ENCODE peak calls at places on chromosome 9, in four cellular contexts. I is GM12878, G is HepG2, D is K562. H is an unnamed sample.
A peak's percentile ranks its signal among the peaks of the same experiment; 100 is the strongest.

GRCh38 chr9:130058154-130058553 is 4.4 kb downstream of the GPR107 start:
- DNase-seq in G (no peak), I (no peak), D (peak; percentile 21), H (peak; percentile 48)

GRCh38 chr9:6428940-6429889 is 16.2 kb downstream of the UHRF2 start:
- DNase-seq in I (peak; percentile 49), G (no peak), D (no peak), H (no peak)

GRCh38 chr9:37596504-37596903 is 4.1 kb upstream of the TOMM5 start:
- DNase-seq in I (no peak), G (no peak), D (no peak), H (no peak)

GRCh38 chr9:37706290-37706689 is 47.3 kb upstream of the TRMT10B start:
- DNase-seq in G (no peak), D (no peak), I (no peak), H (no peak)

GRCh38 chr9:37574241-37574721 is 1.9 kb downstream of the FBXO10 start:
- DNase-seq in D (no peak), I (no peak), G (no peak), H (peak; percentile 25)

GRCh38 chr9:38432922-38433510 is 8.8 kb upstream of the IGFBPL1 start:
- DNase-seq in I (no peak), D (peak; percentile 44), G (peak; percentile 43), H (peak; percentile 47)

GRCh38 chr9:94056442-94056974 is 27.8 kb upstream of the PTPDC1 start:
- DNase-seq in G (no peak), D (no peak), I (no peak), H (no peak)

GRCh38 chr9:7042124-7042523 is 284.4 kb downstream of the KDM4C start:
- DNase-seq in I (no peak), G (no peak), D (no peak), H (no peak)

GRCh38 chr9:131650254-131650653 is 89.6 kb downstream of the RAPGEF1 start:
- DNase-seq in G (no peak), D (no peak), I (no peak), H (no peak)

GRCh38 chr9:116544896-116545295 is 142.2 kb upstream of the TRIM32 start:
- DNase-seq in G (no peak), D (no peak), I (no peak), H (no peak)

GRCh38 chr9:123509646-123510045 is 153.6 kb downstream of the CRB2 start:
- DNase-seq in I (no peak), D (no peak), G (no peak), H (no peak)

GRCh38 chr9:37464426-37465248 is 613 bp downstream of the ZBTB5 start:
- DNase-seq in G (no peak), D (peak; percentile 67), I (peak; percentile 30), H (no peak)

GRCh38 chr9:131500939-131501541 is 1.7 kb upstream of the POMT1 start:
- DNase-seq in D (peak; percentile 15), G (no peak), I (no peak), H (no peak)

GRCh38 chr9:112844771-112845542 is 45.7 kb downstream of the SLC46A2 start:
- DNase-seq in G (peak; percentile 52), D (peak; percentile 86), I (peak; percentile 24), H (peak; percentile 80)

GRCh38 chr9:68416891-68417570 is 60.6 kb downstream of the PGM5 start:
- DNase-seq in I (no peak), G (no peak), D (peak; percentile 32), H (no peak)

GRCh38 chr9:69016366-69017096 is 2.6 kb upstream of the PRKACG start:
- DNase-seq in D (no peak), I (no peak), G (no peak), H (no peak)

GRCh38 chr9:126386088-126386487 is 59.5 kb downstream of the MVB12B start:
- DNase-seq in D (no peak), G (peak; percentile 37), I (no peak), H (no peak)

GRCh38 chr9:131997779-131998178 is 81.9 kb downstream of the MED27 start:
- DNase-seq in D (no peak), I (no peak), G (no peak), H (peak; percentile 24)

GRCh38 chr9:362936-363335 is 148.3 kb downstream of the DOCK8 start:
- DNase-seq in G (no peak), D (no peak), I (no peak), H (no peak)

GRCh38 chr9:75083188-75083976 is 4.6 kb downstream of the NMRK1 start:
- DNase-seq in D (peak; percentile 39), G (peak; percentile 74), I (no peak), H (no peak)

GRCh38 chr9:71767421-71768321 is 642 bp downstream of the CEMIP2 start:
- DNase-seq in G (no peak), I (no peak), D (peak; percentile 16), H (no peak)

GRCh38 chr9:27094640-27095039 is 14.4 kb upstream of the TEK start:
- DNase-seq in D (no peak), G (no peak), I (no peak), H (no peak)

GRCh38 chr9:135053133-135053532 is 34.3 kb upstream of the OLFM1 start:
- DNase-seq in G (no peak), I (no peak), D (no peak), H (no peak)

GRCh38 chr9:32992596-32993238 is 8.7 kb downstream of the APTX start:
- DNase-seq in I (no peak), D (peak; percentile 12), G (no peak), H (no peak)

GRCh38 chr9:107397076-107398049 is 92.2 kb downstream of the KLF4 start:
- DNase-seq in G (no peak), I (no peak), D (no peak), H (no peak)

GRCh38 chr9:132244582-132245455 is 83.0 kb downstream of the NTNG2 start:
- DNase-seq in D (no peak), I (no peak), G (no peak), H (no peak)

GRCh38 chr9:90044710-90045151 is 439.9 kb downstream of the GADD45G start:
- DNase-seq in I (no peak), G (peak; percentile 5), D (no peak), H (no peak)

GRCh38 chr9:88697764-88698436 is 162.9 kb downstream of the NXNL2 start:
- DNase-seq in D (no peak), G (no peak), I (no peak), H (no peak)

GRCh38 chr9:131270171-131271015 is 5.9 kb downstream of the FAM78A start:
- DNase-seq in G (no peak), D (peak; percentile 92), I (no peak), H (no peak)

GRCh38 chr9:35659340-35659739 is 1.2 kb downstream of the CCDC107 start:
- DNase-seq in G (no peak), I (no peak), D (no peak), H (no peak)

DNA sequence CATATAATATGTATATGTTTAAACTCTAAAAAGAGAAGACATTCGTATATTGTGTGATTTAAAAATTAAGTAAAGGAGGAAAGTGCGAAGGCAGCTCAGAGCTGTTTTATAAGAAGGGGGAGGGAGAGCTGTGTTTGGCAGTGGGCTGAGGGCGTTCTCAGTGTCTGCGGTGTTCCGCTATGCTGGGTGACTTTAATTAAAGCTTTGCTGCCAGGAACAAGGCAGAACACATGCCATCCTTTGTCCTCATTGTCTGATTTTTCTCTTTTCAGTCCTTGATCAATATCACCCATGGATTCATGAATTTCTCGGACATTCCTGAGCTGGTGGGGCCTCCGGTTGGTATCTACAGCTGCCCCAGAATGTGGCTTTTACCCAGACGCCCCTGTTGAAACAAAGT is 66.5 kb upstream of the TGFBR1 start:
- DNase-seq in I (no peak), G (no peak), D (no peak), H (no peak)
- TF ChIP-seq NFIC in I (no peak), G (no peak), D (no peak), H (no peak)

GRCh38 chr9:15641301-15641700 is 88.5 kb downstream of the CCDC171 start:
- DNase-seq in D (no peak), G (no peak), I (no peak), H (no peak)
- TF ChIP-seq USF2 in D (no peak), G (no peak), I (no peak), H (no peak)

DNA sequence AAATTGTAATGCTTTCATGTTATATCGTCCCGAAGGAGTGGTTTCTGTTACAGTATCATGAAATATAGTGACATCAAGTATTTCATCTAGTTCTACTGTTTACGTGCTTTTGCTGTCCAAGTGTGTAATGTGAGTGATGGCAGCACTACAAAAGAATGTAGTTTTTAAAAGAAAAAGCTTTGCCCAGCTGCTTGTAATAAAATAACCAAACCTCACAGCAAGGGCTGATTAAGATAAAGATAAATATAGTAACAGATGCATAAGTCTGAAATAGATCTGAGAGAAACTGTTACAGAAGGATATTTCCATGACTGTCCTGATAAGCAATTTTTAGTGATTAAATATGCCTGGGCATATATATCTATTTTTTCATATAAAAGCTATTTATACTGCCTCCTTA is 106.4 kb downstream of the AUH start:
- DNase-seq in D (no peak), I (no peak), G (no peak), H (no peak)
- TF ChIP-seq MXI1 in D (no peak), I (no peak), G (no peak), H (no peak)

DNA sequence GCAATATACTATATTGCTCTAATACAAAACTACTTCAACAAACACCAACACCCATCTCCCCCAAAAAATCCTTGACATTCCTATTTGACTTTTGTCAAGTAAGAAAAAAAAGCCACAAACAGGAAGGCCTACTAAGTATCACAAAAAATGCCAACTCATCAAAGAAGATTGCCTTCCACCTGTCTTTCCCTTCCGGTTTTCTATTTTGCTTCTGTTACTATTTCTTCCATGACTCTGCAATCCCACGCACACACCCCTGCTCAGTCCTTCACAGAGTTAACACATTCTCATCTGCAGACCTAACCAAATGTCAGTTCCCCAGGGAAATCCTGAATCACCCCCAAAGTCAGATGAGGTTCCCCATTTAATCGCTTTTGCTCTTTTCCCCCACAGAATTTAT is 15.2 kb downstream of the LPAR1 start:
- DNase-seq in I (no peak), D (no peak), G (no peak), H (no peak)
- TF ChIP-seq NFIC in I (no peak), D (no peak), G (no peak), H (no peak)

GRCh38 chr9:97990259-97990658 is 7.1 kb downstream of the ANP32B start:
- DNase-seq in G (no peak), D (peak; percentile 49), I (no peak), H (peak; percentile 27)
- TF ChIP-seq USF2 in G (no peak), D (no peak), I (no peak), H (no peak)